ENCODE peak calls at places on chromosomes 13 and 19, in seven cellular contexts. One of them, this sample, is unnamed.

GRCh38 chr19:42428676-42429075 is 1.5 kb upstream of the LIPE start:
- DNase-seq in RPMI7951: no peak
- DNase-seq in psoas muscle: no peak
- DNase-seq in activated CD4-positive, alpha-beta T cell treated with anti-CD3 and anti-CD28 coated beads for 48 hours: no peak
- DNase-seq in PC-3: no peak
- DNase-seq in hippocampal formation: no peak
- DNase-seq in endothelial cell: no peak
- DNase-seq in this sample: no peak

GRCh38 chr19:11390359-11390758 is 6.2 kb upstream of the EPOR start:
- DNase-seq in PC-3: no peak
- DNase-seq in hippocampal formation: no peak
- DNase-seq in RPMI7951: no peak
- DNase-seq in activated CD4-positive, alpha-beta T cell treated with anti-CD3 and anti-CD28 coated beads for 48 hours: no peak
- DNase-seq in psoas muscle: no peak
- DNase-seq in endothelial cell: no peak
- DNase-seq in this sample: no peak

GRCh38 chr19:10718205-10719196 is 622 bp downstream of the DNM2 start:
- DNase-seq in psoas muscle: peak
- DNase-seq in endothelial cell: peak
- DNase-seq in PC-3: peak
- DNase-seq in hippocampal formation: no peak
- DNase-seq in activated CD4-positive, alpha-beta T cell treated with anti-CD3 and anti-CD28 coated beads for 48 hours: peak
- DNase-seq in RPMI7951: peak
- DNase-seq in this sample: peak

GRCh38 chr13:23748109-23748508 is 141.1 kb downstream of the MIPEP start:
- DNase-seq in hippocampal formation: no peak
- DNase-seq in PC-3: peak
- DNase-seq in activated CD4-positive, alpha-beta T cell treated with anti-CD3 and anti-CD28 coated beads for 48 hours: no peak
- DNase-seq in RPMI7951: no peak
- DNase-seq in endothelial cell: no peak
- DNase-seq in psoas muscle: no peak
- DNase-seq in this sample: no peak

GRCh38 chr13:67296511-67296910 is 66.4 kb upstream of the PCDH9 start:
- DNase-seq in RPMI7951: no peak
- DNase-seq in psoas muscle: no peak
- DNase-seq in hippocampal formation: no peak
- DNase-seq in PC-3: peak
- DNase-seq in activated CD4-positive, alpha-beta T cell treated with anti-CD3 and anti-CD28 coated beads for 48 hours: no peak
- DNase-seq in endothelial cell: no peak
- DNase-seq in this sample: no peak

GRCh38 chr13:25281193-25281936 is 5.9 kb downstream of the MTMR6 start:
- DNase-seq in PC-3: no peak
- DNase-seq in psoas muscle: no peak
- DNase-seq in hippocampal formation: no peak
- DNase-seq in activated CD4-positive, alpha-beta T cell treated with anti-CD3 and anti-CD28 coated beads for 48 hours: peak
- DNase-seq in RPMI7951: no peak
- DNase-seq in endothelial cell: no peak
- DNase-seq in this sample: peak

GRCh38 chr13:59880468-59880867 is 283.3 kb downstream of the DIAPH3 start:
- DNase-seq in hippocampal formation: no peak
- DNase-seq in activated CD4-positive, alpha-beta T cell treated with anti-CD3 and anti-CD28 coated beads for 48 hours: no peak
- DNase-seq in psoas muscle: no peak
- DNase-seq in PC-3: peak
- DNase-seq in endothelial cell: no peak
- DNase-seq in RPMI7951: no peak
- DNase-seq in this sample: no peak

GRCh38 chr13:114124921-114125320 is 7.5 kb downstream of the RASA3 start:
- DNase-seq in psoas muscle: no peak
- DNase-seq in endothelial cell: no peak
- DNase-seq in PC-3: peak
- DNase-seq in activated CD4-positive, alpha-beta T cell treated with anti-CD3 and anti-CD28 coated beads for 48 hours: peak
- DNase-seq in RPMI7951: peak
- DNase-seq in hippocampal formation: no peak
- DNase-seq in this sample: no peak

GRCh38 chr19:58561373-58562125 is 3.1 kb upstream of the UBE2M start:
- DNase-seq in hippocampal formation: no peak
- DNase-seq in activated CD4-positive, alpha-beta T cell treated with anti-CD3 and anti-CD28 coated beads for 48 hours: no peak
- DNase-seq in psoas muscle: no peak
- DNase-seq in endothelial cell: no peak
- DNase-seq in PC-3: no peak
- DNase-seq in RPMI7951: no peak
- DNase-seq in this sample: no peak

GRCh38 chr13:30186644-30187431 is 120.5 kb downstream of the KATNAL1 start:
- DNase-seq in psoas muscle: no peak
- DNase-seq in endothelial cell: no peak
- DNase-seq in hippocampal formation: no peak
- DNase-seq in activated CD4-positive, alpha-beta T cell treated with anti-CD3 and anti-CD28 coated beads for 48 hours: no peak
- DNase-seq in RPMI7951: peak
- DNase-seq in PC-3: no peak
- DNase-seq in this sample: no peak

GRCh38 chr13:27125357-27126282 is 46.0 kb downstream of the USP12 start:
- DNase-seq in hippocampal formation: no peak
- DNase-seq in PC-3: no peak
- DNase-seq in RPMI7951: no peak
- DNase-seq in endothelial cell: no peak
- DNase-seq in activated CD4-positive, alpha-beta T cell treated with anti-CD3 and anti-CD28 coated beads for 48 hours: no peak
- DNase-seq in psoas muscle: no peak
- DNase-seq in this sample: peak

GRCh38 chr19:17686592-17687042 is 1.5 kb downstream of the UNC13A start:
- DNase-seq in hippocampal formation: no peak
- DNase-seq in PC-3: peak
- DNase-seq in endothelial cell: peak
- DNase-seq in psoas muscle: peak
- DNase-seq in activated CD4-positive, alpha-beta T cell treated with anti-CD3 and anti-CD28 coated beads for 48 hours: peak
- DNase-seq in RPMI7951: peak
- DNase-seq in this sample: no peak

GRCh38 chr13:41543664-41544300 is 86.4 kb downstream of the RGCC start:
- DNase-seq in hippocampal formation: no peak
- DNase-seq in PC-3: no peak
- DNase-seq in RPMI7951: no peak
- DNase-seq in endothelial cell: no peak
- DNase-seq in psoas muscle: no peak
- DNase-seq in activated CD4-positive, alpha-beta T cell treated with anti-CD3 and anti-CD28 coated beads for 48 hours: no peak
- DNase-seq in this sample: no peak

GRCh38 chr13:112132619-112133018 is 65.7 kb downstream of the SOX1 start:
- DNase-seq in RPMI7951: no peak
- DNase-seq in endothelial cell: no peak
- DNase-seq in psoas muscle: no peak
- DNase-seq in activated CD4-positive, alpha-beta T cell treated with anti-CD3 and anti-CD28 coated beads for 48 hours: no peak
- DNase-seq in hippocampal formation: no peak
- DNase-seq in PC-3: no peak
- DNase-seq in this sample: no peak

GRCh38 chr13:102323012-102323411 is 78.8 kb downstream of the FGF14 start:
- DNase-seq in RPMI7951: no peak
- DNase-seq in psoas muscle: no peak
- DNase-seq in endothelial cell: no peak
- DNase-seq in activated CD4-positive, alpha-beta T cell treated with anti-CD3 and anti-CD28 coated beads for 48 hours: no peak
- DNase-seq in hippocampal formation: no peak
- DNase-seq in PC-3: no peak
- DNase-seq in this sample: no peak

GRCh38 chr19:55086730-55087541 is 11.3 kb downstream of the EPS8L1 start:
- DNase-seq in PC-3: no peak
- DNase-seq in activated CD4-positive, alpha-beta T cell treated with anti-CD3 and anti-CD28 coated beads for 48 hours: peak
- DNase-seq in psoas muscle: peak
- DNase-seq in RPMI7951: peak
- DNase-seq in hippocampal formation: peak
- DNase-seq in endothelial cell: peak
- DNase-seq in this sample: peak

GRCh38 chr13:29538625-29538976 is 56.9 kb downstream of the SLC7A1 start:
- DNase-seq in endothelial cell: no peak
- DNase-seq in activated CD4-positive, alpha-beta T cell treated with anti-CD3 and anti-CD28 coated beads for 48 hours: no peak
- DNase-seq in hippocampal formation: no peak
- DNase-seq in psoas muscle: no peak
- DNase-seq in RPMI7951: no peak
- DNase-seq in PC-3: no peak
- DNase-seq in this sample: no peak

GRCh38 chr13:49481788-49482187 is 14.0 kb upstream of the PHF11 start:
- DNase-seq in RPMI7951: no peak
- DNase-seq in PC-3: no peak
- DNase-seq in endothelial cell: no peak
- DNase-seq in activated CD4-positive, alpha-beta T cell treated with anti-CD3 and anti-CD28 coated beads for 48 hours: no peak
- DNase-seq in psoas muscle: no peak
- DNase-seq in hippocampal formation: no peak
- DNase-seq in this sample: no peak